ENCODE peak calls at places on chromosomes 11 and 22, in ten cellular contexts. G is T-helper 1 cell; S is HuH-7.5; O is stimulated activated effector memory CD8-positive, alpha-beta T cell treated with anti-CD3 and anti-CD28 coated beads, Interleukin-12 subunit alpha, Interleukin-12 subunit beta, amount 100 ng/mL, for 72 hours; P is aorta; B is NCI-H1417; Q is A549; T is amygdala; U is activated CD4-positive, alpha-beta T cell treated with anti-CD3 and anti-CD28 coated beads, Interleukin-2, amount 50 U/mL, for 4 hours; M is skeletal muscle cell. W is an unnamed sample.

GRCh38 chr11:61851128-61851899 is 23.2 kb downstream of the FADS2 start:
- DNase-seq in U (no peak), T (peak), O (no peak), G (no peak), B (no peak), S (no peak), M (no peak), Q (no peak), P (no peak), W (no peak)

GRCh38 chr11:120645639-120646038 is 134.1 kb downstream of the GRIK4 start:
- DNase-seq in S (no peak), B (peak), O (no peak), T (no peak), Q (no peak), P (no peak), U (no peak), G (no peak), M (no peak), W (peak)

GRCh38 chr22:33918676-33919590 is 1.3 kb downstream of the LARGE1 start:
- DNase-seq in O (no peak), P (no peak), T (no peak), S (no peak), Q (no peak), U (no peak), G (no peak), B (no peak), M (no peak), W (no peak)

GRCh38 chr22:31248965-31249940 is 37.2 kb downstream of the LIMK2 start:
- DNase-seq in O (no peak), Q (no peak), U (no peak), S (no peak), B (no peak), M (no peak), P (no peak), G (no peak), T (peak), W (no peak)

GRCh38 chr11:65489706-65490310 is 9.0 kb upstream of the MALAT1 start:
- DNase-seq in O (no peak), Q (no peak), M (no peak), T (no peak), G (no peak), P (peak), S (no peak), B (no peak), U (no peak), W (no peak)

GRCh38 chr11:72497731-72498130 is 63.4 kb upstream of the CLPB start:
- DNase-seq in O (no peak), M (peak), Q (no peak), B (no peak), G (no peak), P (no peak), T (no peak), U (no peak), S (no peak), W (no peak)

GRCh38 chr11:18698341-18699268 is at the start of gene TMEM86A:
- DNase-seq in O (peak), G (peak), T (peak), P (peak), B (peak), S (peak), M (peak), U (peak), Q (peak), W (peak)

GRCh38 chr11:123707606-123708205 is 33.8 kb downstream of the ZNF202 start:
- DNase-seq in S (peak), G (peak), B (peak), Q (peak), P (no peak), T (peak), U (peak), M (peak), O (no peak), W (peak)

GRCh38 chr11:60989108-60989650 is 17.7 kb downstream of the CD6 start:
- DNase-seq in S (no peak), Q (no peak), O (no peak), U (no peak), T (no peak), G (no peak), B (no peak), P (no peak), M (no peak), W (no peak)

GRCh38 chr11:73717136-73717535 is 43.7 kb downstream of the RAB6A start:
- DNase-seq in M (no peak), S (no peak), B (no peak), T (no peak), U (no peak), O (no peak), Q (no peak), G (no peak), P (no peak), W (no peak)

GRCh38 chr22:47335460-47335859 is 573.0 kb downstream of the TBC1D22A start:
- DNase-seq in G (no peak), P (no peak), T (no peak), M (no peak), U (no peak), S (no peak), B (no peak), O (no peak), Q (no peak), W (no peak)

GRCh38 chr11:70547821-70548670 is 149.7 kb downstream of the CTTN start:
- DNase-seq in B (no peak), M (no peak), T (no peak), Q (no peak), S (no peak), G (no peak), P (no peak), O (no peak), U (no peak), W (no peak)

GRCh38 chr11:72217856-72218745 is 1.5 kb downstream of the FOLR2 start:
- DNase-seq in S (no peak), M (no peak), B (no peak), P (no peak), O (no peak), Q (no peak), G (no peak), U (no peak), T (no peak), W (no peak)

GRCh38 chr22:36435516-36436415 is 45.7 kb downstream of the TXN2 start:
- DNase-seq in U (peak), T (no peak), B (peak), M (no peak), O (no peak), S (no peak), P (no peak), Q (no peak), G (peak), W (no peak)

GRCh38 chr11:114614127-114614720 is 18.6 kb upstream of the NXPE4 start:
- DNase-seq in O (no peak), B (no peak), P (no peak), Q (no peak), G (no peak), U (no peak), S (no peak), T (no peak), M (no peak), W (no peak)

GRCh38 chr22:35777335-35777975 is 59.8 kb downstream of the APOL5 start:
- DNase-seq in O (no peak), P (no peak), U (no peak), T (no peak), M (peak), Q (no peak), G (no peak), B (no peak), S (no peak), W (no peak)

GRCh38 chr11:58497951-58498350 is 10.0 kb downstream of the OR5B21 start:
- DNase-seq in G (no peak), B (no peak), Q (no peak), T (no peak), S (no peak), P (no peak), U (no peak), O (no peak), M (no peak), W (no peak)

GRCh38 chr11:10116588-10116987 is 177.4 kb downstream of the SBF2 start:
- DNase-seq in B (no peak), M (no peak), T (no peak), O (no peak), G (no peak), Q (no peak), U (no peak), S (no peak), P (no peak), W (no peak)

GRCh38 chr22:43501951-43502874 is 90.4 kb downstream of the MPPED1 start:
- DNase-seq in G (no peak), B (no peak), U (no peak), O (no peak), S (no peak), M (no peak), Q (no peak), P (no peak), T (no peak), W (peak)

GRCh38 chr11:61974766-61975631 is 7.6 kb upstream of the FTH1 start:
- DNase-seq in G (no peak), B (no peak), P (peak), Q (no peak), S (no peak), M (no peak), T (no peak), O (no peak), U (no peak), W (no peak)

GRCh38 chr11:60764879-60765278 is 8.2 kb downstream of the MS4A15 start:
- DNase-seq in S (no peak), T (no peak), G (no peak), P (no peak), O (no peak), Q (no peak), M (no peak), B (no peak), U (no peak), W (no peak)

GRCh38 chr22:45212306-45212709 is 28.4 kb downstream of the KIAA0930 start:
- DNase-seq in G (no peak), U (no peak), P (peak), M (peak), B (peak), T (peak), O (no peak), Q (peak), S (no peak), W (peak)

GRCh38 chr11:121716060-121716459 is 263.3 kb upstream of the SORL1-AS1 start:
- DNase-seq in P (no peak), S (no peak), M (peak), T (no peak), O (no peak), Q (no peak), B (no peak), G (no peak), U (no peak), W (no peak)